ENCODE peak calls at places on chromosomes 7 and 10, in five cellular contexts. Z is nucleus accumbens; O is HTR-8/SVneo; J is dermis blood vessel endothelial cell; K is stimulated activated CD8-positive, alpha-beta memory T cell treated with anti-CD3 and anti-CD28 coated beads, Interleukin-12 subunit alpha, Interleukin-12 subunit beta, amount 100 ng/mL, for 4 hours. A is an unnamed sample.

GRCh38 chr10:50624154-50624865 is 554 bp upstream of the SGMS1 start:
- DNase-seq in Z (peak; percentile 88), O (peak; percentile 82), J (peak; percentile 97), K (peak; percentile 95), A (peak; percentile 98)

GRCh38 chr7:137682596-137682995 is 164.2 kb downstream of the DGKI start:
- DNase-seq in Z (no peak), O (no peak), J (no peak), K (no peak), A (no peak)

GRCh38 chr10:55476129-55476528 is 675.1 kb upstream of the PCDH15 start:
- DNase-seq in Z (no peak), O (no peak), J (no peak), K (no peak), A (no peak)

GRCh38 chr10:96257944-96258343 is 13.4 kb downstream of the BLNK start:
- DNase-seq in Z (no peak), O (no peak), J (peak; percentile 28), K (no peak), A (no peak)

GRCh38 chr10:124872681-124873080 is 69.2 kb upstream of the ZRANB1 start:
- DNase-seq in Z (no peak), O (no peak), J (no peak), K (no peak), A (no peak)

GRCh38 chr7:43843276-43843675 is 26.0 kb downstream of the MRPS24 start:
- DNase-seq in Z (no peak), O (no peak), J (no peak), K (no peak), A (no peak)

GRCh38 chr10:77620731-77621130 is 16.9 kb downstream of the KCNMA1 start:
- DNase-seq in Z (no peak), O (no peak), J (peak; percentile 32), K (no peak), A (no peak)

GRCh38 chr10:314871-315270 is 179.6 kb downstream of the ZMYND11 start:
- DNase-seq in Z (no peak), O (peak; percentile 26), J (no peak), K (no peak), A (no peak)

GRCh38 chr10:46537309-46537708 is 19.1 kb downstream of the GPRIN2 start:
- DNase-seq in Z (no peak), O (no peak), J (no peak), K (no peak), A (no peak)

GRCh38 chr10:15748137-15748536 is 28.4 kb upstream of the ITGA8 start:
- DNase-seq in Z (no peak), O (no peak), J (no peak), K (no peak), A (no peak)

GRCh38 chr10:24723386-24723787 is 300 bp downstream of the ARHGAP21 start:
- DNase-seq in Z (no peak), O (no peak), J (peak; percentile 57), K (peak; percentile 7), A (peak; percentile 24)

GRCh38 chr10:99234067-99234738 is 1.4 kb downstream of the HPSE2 start:
- DNase-seq in Z (peak; percentile 8), O (no peak), J (peak; percentile 54), K (peak; percentile 11), A (no peak)

GRCh38 chr7:48742046-48742445 is 182.3 kb upstream of the CDC14C start:
- DNase-seq in Z (no peak), O (no peak), J (no peak), K (no peak), A (no peak)

GRCh38 chr7:155356323-155357105 is 58.8 kb downstream of the INSIG1 start:
- DNase-seq in Z (no peak), O (peak; percentile 28), J (peak; percentile 59), K (no peak), A (no peak)

GRCh38 chr10:74500026-74500704 is 326.2 kb upstream of the KAT6B start:
- DNase-seq in Z (no peak), O (no peak), J (no peak), K (no peak), A (no peak)

GRCh38 chr10:131804551-131805295 is 96.1 kb upstream of the PPP2R2D start:
- DNase-seq in Z (no peak), O (no peak), J (no peak), K (no peak), A (no peak)

GRCh38 chr7:5779108-5779507 is 2.4 kb downstream of the RNF216 start:
- DNase-seq in Z (no peak), O (no peak), J (no peak), K (no peak), A (no peak)

GRCh38 chr7:25624837-25625236 is 396.6 kb upstream of the NPVF start:
- DNase-seq in Z (no peak), O (no peak), J (no peak), K (no peak), A (no peak)

GRCh38 chr7:158501300-158502067 is 86.1 kb downstream of the PTPRN2 start:
- DNase-seq in Z (no peak), O (no peak), J (no peak), K (no peak), A (no peak)

GRCh38 chr7:3336042-3336665 is 35.1 kb downstream of the SDK1 start:
- DNase-seq in Z (no peak), O (no peak), J (no peak), K (no peak), A (no peak)

GRCh38 chr10:34017281-34017680 is 682.8 kb upstream of the NRP1 start:
- DNase-seq in Z (no peak), O (no peak), J (no peak), K (no peak), A (no peak)